ENCODE peak calls at places on chromosomes 13 and 19, in eight cellular contexts. One of them, this sample, is unnamed.

GRCh38 chr13:36915891-36916640 is 4.0 kb downstream of the SMAD9 start:
- DNase-seq in activated CD4-positive, alpha-beta T cell treated with anti-CD3 and anti-CD28 coated beads for 24 hours: no peak
- DNase-seq in nephron progenitor cell: no peak
- DNase-seq in GM23338: no peak
- DNase-seq in activated naive CD8-positive, alpha-beta T cell treated with anti-CD3 and anti-CD28 coated beads for 36 hours: no peak
- DNase-seq in left cardiac atrium: no peak
- DNase-seq in stimulated activated CD4-positive, alpha-beta T cell treated with anti-CD3 and anti-CD28 coated beads, TNF-alpha, amount 100 ng/mL, for 24 hours: no peak
- DNase-seq in OCI-LY7: no peak
- DNase-seq in this sample: no peak

GRCh38 chr13:23760000-23760399 is 129.2 kb downstream of the MIPEP start:
- DNase-seq in activated CD4-positive, alpha-beta T cell treated with anti-CD3 and anti-CD28 coated beads for 24 hours: no peak
- DNase-seq in nephron progenitor cell: no peak
- DNase-seq in GM23338: no peak
- DNase-seq in activated naive CD8-positive, alpha-beta T cell treated with anti-CD3 and anti-CD28 coated beads for 36 hours: no peak
- DNase-seq in left cardiac atrium: no peak
- DNase-seq in stimulated activated CD4-positive, alpha-beta T cell treated with anti-CD3 and anti-CD28 coated beads, TNF-alpha, amount 100 ng/mL, for 24 hours: no peak
- DNase-seq in OCI-LY7: no peak
- DNase-seq in this sample: no peak

GRCh38 chr19:34990578-34991192 is 9.4 kb upstream of the GRAMD1A start:
- DNase-seq in activated CD4-positive, alpha-beta T cell treated with anti-CD3 and anti-CD28 coated beads for 24 hours: peak
- DNase-seq in nephron progenitor cell: no peak
- DNase-seq in GM23338: no peak
- DNase-seq in activated naive CD8-positive, alpha-beta T cell treated with anti-CD3 and anti-CD28 coated beads for 36 hours: peak
- DNase-seq in left cardiac atrium: no peak
- DNase-seq in stimulated activated CD4-positive, alpha-beta T cell treated with anti-CD3 and anti-CD28 coated beads, TNF-alpha, amount 100 ng/mL, for 24 hours: peak
- DNase-seq in OCI-LY7: no peak
- DNase-seq in this sample: no peak

GRCh38 chr13:62119739-62120700 is 704.4 kb upstream of the PCDH20 start:
- DNase-seq in activated CD4-positive, alpha-beta T cell treated with anti-CD3 and anti-CD28 coated beads for 24 hours: no peak
- DNase-seq in nephron progenitor cell: no peak
- DNase-seq in GM23338: peak
- DNase-seq in activated naive CD8-positive, alpha-beta T cell treated with anti-CD3 and anti-CD28 coated beads for 36 hours: no peak
- DNase-seq in left cardiac atrium: no peak
- DNase-seq in stimulated activated CD4-positive, alpha-beta T cell treated with anti-CD3 and anti-CD28 coated beads, TNF-alpha, amount 100 ng/mL, for 24 hours: no peak
- DNase-seq in OCI-LY7: peak
- DNase-seq in this sample: no peak

GRCh38 chr13:77207943-77208342 is 119.0 kb downstream of the MYCBP2 start:
- DNase-seq in activated CD4-positive, alpha-beta T cell treated with anti-CD3 and anti-CD28 coated beads for 24 hours: no peak
- DNase-seq in nephron progenitor cell: no peak
- DNase-seq in GM23338: peak
- DNase-seq in activated naive CD8-positive, alpha-beta T cell treated with anti-CD3 and anti-CD28 coated beads for 36 hours: no peak
- DNase-seq in left cardiac atrium: no peak
- DNase-seq in stimulated activated CD4-positive, alpha-beta T cell treated with anti-CD3 and anti-CD28 coated beads, TNF-alpha, amount 100 ng/mL, for 24 hours: no peak
- DNase-seq in OCI-LY7: no peak
- DNase-seq in this sample: no peak

GRCh38 chr19:11247934-11248333 is 8.5 kb downstream of the ANGPTL8 start:
- DNase-seq in activated CD4-positive, alpha-beta T cell treated with anti-CD3 and anti-CD28 coated beads for 24 hours: no peak
- DNase-seq in nephron progenitor cell: no peak
- DNase-seq in GM23338: no peak
- DNase-seq in activated naive CD8-positive, alpha-beta T cell treated with anti-CD3 and anti-CD28 coated beads for 36 hours: no peak
- DNase-seq in left cardiac atrium: no peak
- DNase-seq in stimulated activated CD4-positive, alpha-beta T cell treated with anti-CD3 and anti-CD28 coated beads, TNF-alpha, amount 100 ng/mL, for 24 hours: no peak
- DNase-seq in OCI-LY7: no peak
- DNase-seq in this sample: no peak

GRCh38 chr19:14369399-14370168 is 11.7 kb upstream of the ADGRE5 start:
- DNase-seq in activated CD4-positive, alpha-beta T cell treated with anti-CD3 and anti-CD28 coated beads for 24 hours: peak
- DNase-seq in nephron progenitor cell: no peak
- DNase-seq in GM23338: no peak
- DNase-seq in activated naive CD8-positive, alpha-beta T cell treated with anti-CD3 and anti-CD28 coated beads for 36 hours: peak
- DNase-seq in left cardiac atrium: peak
- DNase-seq in stimulated activated CD4-positive, alpha-beta T cell treated with anti-CD3 and anti-CD28 coated beads, TNF-alpha, amount 100 ng/mL, for 24 hours: peak
- DNase-seq in OCI-LY7: no peak
- DNase-seq in this sample: no peak

GRCh38 chr19:291561-292280 is 518 bp upstream of the PLPP2 start:
- DNase-seq in activated CD4-positive, alpha-beta T cell treated with anti-CD3 and anti-CD28 coated beads for 24 hours: no peak
- DNase-seq in nephron progenitor cell: no peak
- DNase-seq in GM23338: peak
- DNase-seq in activated naive CD8-positive, alpha-beta T cell treated with anti-CD3 and anti-CD28 coated beads for 36 hours: no peak
- DNase-seq in left cardiac atrium: no peak
- DNase-seq in stimulated activated CD4-positive, alpha-beta T cell treated with anti-CD3 and anti-CD28 coated beads, TNF-alpha, amount 100 ng/mL, for 24 hours: no peak
- DNase-seq in OCI-LY7: no peak
- DNase-seq in this sample: no peak

GRCh38 chr13:32314968-32315254 is 252 bp downstream of the ZAR1L start:
- DNase-seq in activated CD4-positive, alpha-beta T cell treated with anti-CD3 and anti-CD28 coated beads for 24 hours: peak
- DNase-seq in nephron progenitor cell: no peak
- DNase-seq in GM23338: peak
- DNase-seq in activated naive CD8-positive, alpha-beta T cell treated with anti-CD3 and anti-CD28 coated beads for 36 hours: peak
- DNase-seq in left cardiac atrium: no peak
- DNase-seq in stimulated activated CD4-positive, alpha-beta T cell treated with anti-CD3 and anti-CD28 coated beads, TNF-alpha, amount 100 ng/mL, for 24 hours: peak
- DNase-seq in OCI-LY7: peak
- DNase-seq in this sample: peak

This sample was measured in WERI-Rb-1.